ENCODE peak calls at places on chromosomes 3 and 15, in five cellular contexts. One of them, this sample, is unnamed.

GRCh38 chr15:85727068-85727467 is 67.7 kb downstream of the KLHL25 start:
- DNase-seq in fibroblast of pulmonary artery: no peak
- DNase-seq in A549: no peak
- DNase-seq in neural crest cell: no peak
- DNase-seq in left lung: no peak
- DNase-seq in this sample: no peak

GRCh38 chr3:187955076-187955952 is 198.6 kb upstream of the LPP start:
- DNase-seq in fibroblast of pulmonary artery: peak; percentile 90
- DNase-seq in A549: peak; percentile 25
- DNase-seq in neural crest cell: no peak
- DNase-seq in left lung: no peak
- DNase-seq in this sample: no peak

GRCh38 chr3:63625161-63625560 is 27.3 kb upstream of the SNTN start:
- DNase-seq in fibroblast of pulmonary artery: peak; percentile 84
- DNase-seq in A549: no peak
- DNase-seq in neural crest cell: no peak
- DNase-seq in left lung: no peak
- DNase-seq in this sample: no peak

GRCh38 chr3:167876603-167877325 is 141.2 kb downstream of the SERPINI1 start:
- DNase-seq in fibroblast of pulmonary artery: peak; percentile 62
- DNase-seq in A549: no peak
- DNase-seq in neural crest cell: no peak
- DNase-seq in left lung: no peak
- DNase-seq in this sample: no peak

GRCh38 chr15:26015516-26015915 is 152.4 kb upstream of the ATP10A start:
- DNase-seq in fibroblast of pulmonary artery: no peak
- DNase-seq in A549: no peak
- DNase-seq in neural crest cell: no peak
- DNase-seq in left lung: no peak
- DNase-seq in this sample: no peak

GRCh38 chr3:103195201-103195600 is 760.4 kb downstream of the ZPLD1 start:
- DNase-seq in fibroblast of pulmonary artery: no peak
- DNase-seq in A549: no peak
- DNase-seq in neural crest cell: no peak
- DNase-seq in left lung: no peak
- DNase-seq in this sample: no peak

GRCh38 chr3:159860727-159861126 is 127.9 kb upstream of the IL12A start:
- DNase-seq in fibroblast of pulmonary artery: peak; percentile 56
- DNase-seq in A549: no peak
- DNase-seq in neural crest cell: no peak
- DNase-seq in left lung: no peak
- DNase-seq in this sample: no peak

GRCh38 chr3:31008986-31009385 is 114.5 kb upstream of the GADL1 start:
- DNase-seq in fibroblast of pulmonary artery: peak; percentile 55
- DNase-seq in A549: no peak
- DNase-seq in neural crest cell: no peak
- DNase-seq in left lung: no peak
- DNase-seq in this sample: no peak

GRCh38 chr3:64225695-64226499 is 631 bp upstream of the PRICKLE2 start:
- DNase-seq in fibroblast of pulmonary artery: no peak
- DNase-seq in A549: no peak
- DNase-seq in neural crest cell: no peak
- DNase-seq in left lung: no peak
- DNase-seq in this sample: no peak

GRCh38 chr15:77871838-77872371 is 205.6 kb downstream of the TBC1D2B start:
- DNase-seq in fibroblast of pulmonary artery: no peak
- DNase-seq in A549: no peak
- DNase-seq in neural crest cell: no peak
- DNase-seq in left lung: peak; percentile 65
- DNase-seq in this sample: no peak

GRCh38 chr3:71930056-71930991 is 145.4 kb upstream of the PROK2 start:
- DNase-seq in fibroblast of pulmonary artery: peak; percentile 72
- DNase-seq in A549: peak; percentile 35
- DNase-seq in neural crest cell: no peak
- DNase-seq in left lung: no peak
- DNase-seq in this sample: peak; percentile 55

GRCh38 chr15:74960995-74961588 is 4.5 kb upstream of the RPP25 start:
- DNase-seq in fibroblast of pulmonary artery: no peak
- DNase-seq in A549: no peak
- DNase-seq in neural crest cell: no peak
- DNase-seq in left lung: no peak
- DNase-seq in this sample: no peak

GRCh38 chr3:6965881-6966280 is 105.0 kb downstream of the GRM7 start:
- DNase-seq in fibroblast of pulmonary artery: no peak
- DNase-seq in A549: no peak
- DNase-seq in neural crest cell: no peak
- DNase-seq in left lung: no peak
- DNase-seq in this sample: no peak

GRCh38 chr3:155853214-155854146 is 747 bp downstream of the SLC33A1 start:
- DNase-seq in fibroblast of pulmonary artery: peak; percentile 30
- DNase-seq in A549: peak; percentile 52
- DNase-seq in neural crest cell: peak; percentile 14
- DNase-seq in left lung: peak; percentile 86
- DNase-seq in this sample: no peak

GRCh38 chr15:89385596-89386242 is 51.1 kb upstream of the POLG start:
- DNase-seq in fibroblast of pulmonary artery: no peak
- DNase-seq in A549: no peak
- DNase-seq in neural crest cell: no peak
- DNase-seq in left lung: peak; percentile 51
- DNase-seq in this sample: no peak

GRCh38 chr3:125219261-125219701 is 6.7 kb upstream of the SLC12A8 start:
- DNase-seq in fibroblast of pulmonary artery: no peak
- DNase-seq in A549: no peak
- DNase-seq in neural crest cell: no peak
- DNase-seq in left lung: no peak
- DNase-seq in this sample: no peak

GRCh38 chr3:105118905-105119304 is 247.8 kb upstream of the ALCAM start:
- DNase-seq in fibroblast of pulmonary artery: peak; percentile 60
- DNase-seq in A549: peak; percentile 9
- DNase-seq in neural crest cell: no peak
- DNase-seq in left lung: no peak
- DNase-seq in this sample: no peak

GRCh38 chr3:170999737-171000242 is 26.7 kb downstream of the SLC2A2 start:
- DNase-seq in fibroblast of pulmonary artery: peak; percentile 79
- DNase-seq in A549: no peak
- DNase-seq in neural crest cell: no peak
- DNase-seq in left lung: no peak
- DNase-seq in this sample: no peak

GRCh38 chr3:152193673-152194267 is 75.0 kb upstream of the MBNL1 start:
- DNase-seq in fibroblast of pulmonary artery: no peak
- DNase-seq in A549: no peak
- DNase-seq in neural crest cell: no peak
- DNase-seq in left lung: no peak
- DNase-seq in this sample: no peak

GRCh38 chr3:160564205-160564922 is 1.0 kb downstream of the KPNA4 start:
- DNase-seq in fibroblast of pulmonary artery: no peak
- DNase-seq in A549: peak; percentile 32
- DNase-seq in neural crest cell: peak; percentile 8
- DNase-seq in left lung: no peak
- DNase-seq in this sample: no peak

GRCh38 chr3:183515968-183516851 is 39.3 kb downstream of the KLHL6 start:
- DNase-seq in fibroblast of pulmonary artery: no peak
- DNase-seq in A549: no peak
- DNase-seq in neural crest cell: no peak
- DNase-seq in left lung: no peak
- DNase-seq in this sample: no peak

GRCh38 chr3:194141415-194142155 is 5.6 kb downstream of the HES1 start:
- DNase-seq in fibroblast of pulmonary artery: peak; percentile 94
- DNase-seq in A549: peak; percentile 66
- DNase-seq in neural crest cell: peak; percentile 64
- DNase-seq in left lung: peak; percentile 97
- DNase-seq in this sample: no peak

GRCh38 chr3:193894121-193894863 is 241.7 kb upstream of the HES1 start:
- DNase-seq in fibroblast of pulmonary artery: no peak
- DNase-seq in A549: no peak
- DNase-seq in neural crest cell: no peak
- DNase-seq in left lung: no peak
- DNase-seq in this sample: no peak

GRCh38 chr3:86978111-86978528 is 12.8 kb downstream of the VGLL3 start:
- DNase-seq in fibroblast of pulmonary artery: peak; percentile 44
- DNase-seq in A549: no peak
- DNase-seq in neural crest cell: no peak
- DNase-seq in left lung: no peak
- DNase-seq in this sample: no peak

GRCh38 chr15:35827156-35827555 is 281.2 kb upstream of the DPH6 start:
- DNase-seq in fibroblast of pulmonary artery: peak; percentile 18
- DNase-seq in A549: no peak
- DNase-seq in neural crest cell: no peak
- DNase-seq in left lung: no peak
- DNase-seq in this sample: no peak

GRCh38 chr3:147843331-147843730 is 434.2 kb downstream of the ZIC1 start:
- DNase-seq in fibroblast of pulmonary artery: no peak
- DNase-seq in A549: no peak
- DNase-seq in neural crest cell: no peak
- DNase-seq in left lung: no peak
- DNase-seq in this sample: no peak

DNA sequence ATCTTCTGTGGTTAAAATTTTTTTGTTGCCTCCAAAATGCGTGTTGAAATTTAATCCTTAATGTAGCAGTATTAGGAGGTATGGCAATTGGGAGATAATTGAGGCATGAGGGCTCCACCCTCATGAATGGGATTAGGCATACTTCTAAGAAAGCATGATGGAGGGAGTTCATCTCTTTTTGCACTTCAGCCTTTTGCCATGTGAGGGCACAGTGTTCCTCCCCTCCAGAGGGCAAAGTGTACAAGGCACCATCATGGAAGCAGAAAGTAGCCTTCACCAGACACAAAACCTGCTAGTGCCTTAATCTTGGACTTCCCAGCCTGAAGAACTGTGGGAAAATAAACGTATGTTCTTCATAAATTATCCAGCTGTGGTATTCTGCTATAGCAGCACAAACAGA is 429.5 kb downstream of the ZIC1 start:
- DNase-seq in fibroblast of pulmonary artery: peak; percentile 32
- DNase-seq in A549: no peak
- DNase-seq in neural crest cell: no peak
- DNase-seq in left lung: no peak
- DNase-seq in this sample: no peak
- TF ChIP-seq CTCF in fibroblast of pulmonary artery: peak; percentile 46
- TF ChIP-seq CTCF in A549: no peak
- TF ChIP-seq CTCF in neural crest cell: no peak
- TF ChIP-seq CTCF in left lung: no peak
- TF ChIP-seq CTCF in this sample: no peak

GRCh38 chr3:41742127-41742526 is 219.8 kb downstream of the ULK4 start:
- DNase-seq in fibroblast of pulmonary artery: no peak
- DNase-seq in A549: no peak
- DNase-seq in neural crest cell: no peak
- DNase-seq in left lung: no peak
- DNase-seq in this sample: no peak
- TF ChIP-seq CTCF in fibroblast of pulmonary artery: no peak
- TF ChIP-seq CTCF in A549: no peak
- TF ChIP-seq CTCF in neural crest cell: no peak
- TF ChIP-seq CTCF in left lung: no peak
- TF ChIP-seq CTCF in this sample: no peak

GRCh38 chr3:16364323-16364722 is 99.3 kb downstream of the OXNAD1 start:
- DNase-seq in fibroblast of pulmonary artery: no peak
- DNase-seq in A549: no peak
- DNase-seq in neural crest cell: no peak
- DNase-seq in left lung: no peak
- DNase-seq in this sample: no peak

GRCh38 chr3:16369247-16369646 is 104.2 kb downstream of the OXNAD1 start:
- DNase-seq in fibroblast of pulmonary artery: no peak
- DNase-seq in A549: no peak
- DNase-seq in neural crest cell: no peak
- DNase-seq in left lung: no peak
- DNase-seq in this sample: no peak

GRCh38 chr3:16365454-16366128 is 100.6 kb downstream of the OXNAD1 start:
- DNase-seq in fibroblast of pulmonary artery: no peak
- DNase-seq in A549: no peak
- DNase-seq in neural crest cell: no peak
- DNase-seq in left lung: no peak
- DNase-seq in this sample: no peak

GRCh38 chr3:16364963-16365362 is 100.0 kb downstream of the OXNAD1 start:
- DNase-seq in fibroblast of pulmonary artery: no peak
- DNase-seq in A549: no peak
- DNase-seq in neural crest cell: no peak
- DNase-seq in left lung: no peak
- DNase-seq in this sample: no peak

DNA sequence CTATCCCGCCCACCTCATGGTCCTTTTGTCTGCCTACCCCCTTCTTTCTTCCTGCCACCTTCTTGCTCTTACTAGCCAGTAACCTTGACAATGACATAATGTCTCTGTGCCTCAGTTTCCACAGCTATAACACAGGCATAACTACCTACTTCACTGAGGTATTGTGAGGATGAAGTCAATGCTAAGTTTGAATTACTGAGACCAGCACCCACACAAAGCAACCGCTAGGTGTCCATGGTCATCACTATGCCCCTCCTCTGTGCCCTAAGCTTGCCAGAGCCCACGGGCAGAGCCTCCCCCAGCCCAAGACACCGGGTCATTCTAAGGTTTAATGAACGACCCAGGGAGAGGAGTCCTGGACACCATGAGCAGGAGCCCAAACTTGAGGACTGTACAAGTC is 101.6 kb downstream of the OXNAD1 start:
- DNase-seq in fibroblast of pulmonary artery: no peak
- DNase-seq in A549: no peak
- DNase-seq in neural crest cell: no peak
- DNase-seq in left lung: no peak
- DNase-seq in this sample: no peak
- TF ChIP-seq CTCF in fibroblast of pulmonary artery: no peak
- TF ChIP-seq CTCF in A549: no peak
- TF ChIP-seq CTCF in neural crest cell: peak; percentile 33
- TF ChIP-seq CTCF in left lung: no peak
- TF ChIP-seq CTCF in this sample: no peak

GRCh38 chr3:49616061-49616460 is 58.1 kb upstream of the APEH start:
- DNase-seq in fibroblast of pulmonary artery: no peak
- DNase-seq in A549: no peak
- DNase-seq in neural crest cell: no peak
- DNase-seq in left lung: no peak
- DNase-seq in this sample: no peak

GRCh38 chr3:49614936-49615335 is 59.2 kb upstream of the APEH start:
- DNase-seq in fibroblast of pulmonary artery: no peak
- DNase-seq in A549: no peak
- DNase-seq in neural crest cell: no peak
- DNase-seq in left lung: no peak
- DNase-seq in this sample: no peak

GRCh38 chr3:49617390-49618013 is 56.6 kb upstream of the APEH start:
- DNase-seq in fibroblast of pulmonary artery: no peak
- DNase-seq in A549: no peak
- DNase-seq in neural crest cell: no peak
- DNase-seq in left lung: no peak
- DNase-seq in this sample: no peak

GRCh38 chr3:49618412-49618811 is 55.7 kb upstream of the APEH start:
- DNase-seq in fibroblast of pulmonary artery: peak; percentile 14
- DNase-seq in A549: no peak
- DNase-seq in neural crest cell: no peak
- DNase-seq in left lung: no peak
- DNase-seq in this sample: no peak

DNA sequence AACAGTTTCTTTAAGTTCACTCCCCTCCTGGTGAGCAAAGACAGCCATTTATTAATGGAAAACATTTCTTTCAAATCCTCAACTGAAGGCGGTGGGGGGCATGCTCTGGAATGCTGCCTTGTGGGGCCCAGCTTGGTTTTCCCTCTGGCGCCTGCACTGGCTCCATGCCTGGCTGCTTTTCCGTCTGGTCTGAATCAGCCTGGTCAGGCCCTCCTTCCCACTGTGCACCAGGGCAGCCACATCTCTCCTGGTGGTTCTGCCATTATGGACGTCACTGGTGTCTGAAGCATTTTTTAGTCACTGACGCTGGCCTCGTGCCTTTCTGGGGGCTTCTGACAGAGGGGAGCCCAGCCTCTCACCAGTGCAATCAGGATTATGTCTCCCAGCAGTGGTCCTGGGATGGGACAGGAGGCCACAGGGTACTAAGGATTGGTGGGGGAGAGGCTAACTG is 57.6 kb upstream of the APEH start:
- DNase-seq in fibroblast of pulmonary artery: peak; percentile 51
- DNase-seq in A549: no peak
- DNase-seq in neural crest cell: no peak
- DNase-seq in left lung: no peak
- DNase-seq in this sample: no peak
- TF ChIP-seq CTCF in fibroblast of pulmonary artery: no peak
- TF ChIP-seq CTCF in A549: no peak
- TF ChIP-seq CTCF in neural crest cell: no peak
- TF ChIP-seq CTCF in left lung: no peak
- TF ChIP-seq CTCF in this sample: no peak